ENCODE peak calls at places on chromosomes 5 and 9, in eight cellular contexts. N is HCT116; K is neural progenitor cell; W is mammary epithelial cell; Z is BE2C; Y is CD8-positive, alpha-beta T cell; R is Peyer's patch; A is A673. E is an unnamed sample. For H3K4me1 and H3K27me3, the result is how much of the 10 kb centered on the place peaks cover.

GRCh38 chr5:159097461-159098284 is 2.0 kb downstream of the EBF1 start:
- DNase-seq in N (no peak), K (peak), W (no peak), Z (peak), Y (no peak), R (no peak), A (no peak), E (peak)

GRCh38 chr5:139386039-139386438 is 2.9 kb upstream of the SLC23A1 start:
- DNase-seq in N (no peak), K (no peak), W (peak), Z (no peak), Y (no peak), R (peak), A (no peak), E (no peak)

GRCh38 chr5:167294861-167295685 is 996.4 kb upstream of the WWC1 start:
- DNase-seq in N (peak), K (no peak), W (peak), Z (peak), Y (no peak), R (peak), A (peak), E (no peak)

GRCh38 chr5:123579410-123579809 is 67.4 kb downstream of the CSNK1G3 start:
- DNase-seq in N (no peak), K (no peak), W (no peak), Z (no peak), Y (no peak), R (no peak), A (no peak), E (no peak)

GRCh38 chr5:56183507-56183906 is 49.6 kb downstream of the ANKRD55 start:
- DNase-seq in N (peak), K (no peak), W (peak), Z (no peak), Y (no peak), R (no peak), A (no peak), E (no peak)

GRCh38 chr5:154851351-154851750 is 948 bp upstream of the FAXDC2 start:
- DNase-seq in N (no peak), K (no peak), W (no peak), Z (no peak), Y (no peak), R (no peak), A (no peak), E (no peak)

GRCh38 chr9:89476546-89476945 is 21.4 kb downstream of the SEMA4D start:
- DNase-seq in N (no peak), K (no peak), W (no peak), Z (no peak), Y (no peak), R (peak), A (no peak), E (no peak)

GRCh38 chr5:64749385-64749784 is 19.1 kb downstream of the SREK1IP1 start:
- DNase-seq in N (no peak), K (no peak), W (no peak), Z (no peak), Y (no peak), R (no peak), A (no peak), E (no peak)

GRCh38 chr5:55577353-55578060 is 42.7 kb upstream of the PLPP1 start:
- DNase-seq in N (no peak), K (no peak), W (peak), Z (no peak), Y (no peak), R (no peak), A (no peak), E (no peak)

GRCh38 chr5:31186672-31187267 is 6.7 kb upstream of the CDH6 start:
- DNase-seq in N (peak), K (peak), W (peak), Z (no peak), Y (no peak), R (no peak), A (peak), E (no peak)

GRCh38 chr9:112279501-112279900 is 53.9 kb downstream of the PTBP3 start:
- DNase-seq in N (no peak), K (no peak), W (no peak), Z (no peak), Y (no peak), R (no peak), A (no peak), E (no peak)

GRCh38 chr5:395156-395920 is 47.6 kb upstream of the EXOC3 start:
- DNase-seq in N (no peak), K (no peak), W (no peak), Z (no peak), Y (no peak), R (no peak), A (no peak), E (no peak)

GRCh38 chr9:116262421-116262820 is 108.8 kb downstream of the PAPPA start:
- DNase-seq in N (no peak), K (no peak), W (no peak), Z (no peak), Y (no peak), R (no peak), A (no peak), E (no peak)

GRCh38 chr5:69188811-69189161 is 597 bp upstream of the CENPH start:
- DNase-seq in N (no peak), K (no peak), W (no peak), Z (no peak), Y (no peak), R (no peak), A (no peak), E (no peak)

GRCh38 chr5:125196479-125197183 is 450.2 kb upstream of the ZNF608 start:
- DNase-seq in N (no peak), K (peak), W (no peak), Z (peak), Y (no peak), R (no peak), A (no peak), E (no peak)

GRCh38 chr9:35198191-35198590 is 36.4 kb downstream of the UNC13B start:
- DNase-seq in N (no peak), K (no peak), W (no peak), Z (no peak), Y (no peak), R (no peak), A (no peak), E (no peak)

GRCh38 chr5:96302174-96302738 is 130.8 kb downstream of the PCSK1 start:
- DNase-seq in N (no peak), K (no peak), W (no peak), Z (no peak), Y (no peak), R (no peak), A (no peak), E (no peak)

GRCh38 chr9:86099695-86100364 is 472 bp upstream of the GOLM1 start:
- DNase-seq in N (peak), K (peak), W (peak), Z (no peak), Y (no peak), R (peak), A (peak), E (no peak)

GRCh38 chr5:84385705-84386104 is 1.0 kb upstream of the EDIL3 start:
- DNase-seq in N (no peak), K (no peak), W (no peak), Z (no peak), Y (no peak), R (no peak), A (no peak), E (no peak)

GRCh38 chr5:68884893-68885292 is 208.9 kb upstream of the SLC30A5 start:
- DNase-seq in N (peak), K (peak), W (peak), Z (no peak), Y (no peak), R (no peak), A (peak), E (no peak)

GRCh38 chr5:158639876-158640570 is 459.7 kb downstream of the EBF1 start:
- DNase-seq in N (no peak), K (no peak), W (no peak), Z (no peak), Y (no peak), R (no peak), A (no peak), E (no peak)

GRCh38 chr9:124544535-124544934 is 37.3 kb upstream of the NR5A1 start:
- DNase-seq in N (no peak), K (no peak), W (no peak), Z (no peak), Y (no peak), R (no peak), A (no peak), E (no peak)

GRCh38 chr9:8486095-8486494 is 686.5 kb upstream of the DMAC1 start:
- DNase-seq in N (no peak), K (peak), W (no peak), Z (peak), Y (no peak), R (no peak), A (peak), E (no peak)

GRCh38 chr9:93223241-93224180 is 39.6 kb downstream of the WNK2 start:
- DNase-seq in N (peak), K (no peak), W (peak), Z (peak), Y (no peak), R (no peak), A (peak), E (no peak)

GRCh38 chr5:17187401-17187800 is 30.0 kb upstream of the BASP1 start:
- DNase-seq in N (no peak), K (no peak), W (peak), Z (no peak), Y (no peak), R (no peak), A (no peak), E (no peak)

GRCh38 chr9:97562542-97562941 is 61.1 kb downstream of the TMOD1 start:
- DNase-seq in N (no peak), K (no peak), W (no peak), Z (no peak), Y (no peak), R (no peak), A (no peak), E (no peak)

GRCh38 chr9:97565262-97565661 is 63.8 kb downstream of the TMOD1 start:
- DNase-seq in N (no peak), K (no peak), W (no peak), Z (no peak), Y (no peak), R (no peak), A (no peak), E (no peak)

GRCh38 chr9:97561501-97561900 is 60.0 kb downstream of the TMOD1 start:
- DNase-seq in N (no peak), K (no peak), W (no peak), Z (no peak), Y (no peak), R (no peak), A (no peak), E (no peak)

GRCh38 chr9:97564291-97565175 is 63.1 kb downstream of the TMOD1 start:
- DNase-seq in N (no peak), K (peak), W (peak), Z (peak), Y (no peak), R (no peak), A (peak), E (no peak)

DNA sequence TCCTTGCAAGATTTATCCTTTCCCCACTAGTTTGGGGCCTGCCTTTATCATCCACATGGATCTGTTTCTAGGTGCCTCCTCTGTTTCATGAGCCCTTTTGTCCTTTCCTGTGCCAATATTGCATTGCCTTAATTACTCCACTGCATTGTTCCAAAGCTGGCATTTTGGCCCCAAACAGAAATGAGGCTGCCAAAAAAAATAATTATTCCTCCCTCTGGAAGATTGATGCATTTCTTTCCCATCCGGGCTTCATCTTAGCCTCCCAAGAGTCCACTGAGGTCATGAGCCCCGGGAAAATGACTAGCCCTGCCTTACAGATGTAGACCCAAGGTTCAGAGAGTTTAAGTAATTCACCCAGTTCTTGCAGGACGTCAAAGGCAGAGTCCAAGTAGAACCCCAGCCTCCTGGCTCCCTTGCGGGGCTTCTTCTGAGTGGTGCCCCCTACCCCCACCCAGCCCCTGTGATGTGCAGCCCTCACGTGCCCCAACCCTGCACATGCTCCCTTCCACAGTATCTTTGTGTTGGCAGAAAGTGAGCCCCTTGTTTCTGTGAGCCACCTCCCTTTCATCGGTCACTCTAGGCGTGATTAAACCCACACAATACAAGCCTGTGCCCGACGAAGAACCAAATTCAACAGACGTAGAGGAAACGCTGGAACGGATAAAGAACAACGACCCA is 62.1 kb downstream of the TMOD1 start:
- DNase-seq in N (no peak), K (no peak), W (no peak), Z (no peak), Y (no peak), R (no peak), A (no peak), E (no peak)
- H3K4me1 ChIP-seq in N (under half), K (under half), W (under half), Z (under half), Y (under half), R (under half), A (under half), E (under half)

GRCh38 chr9:127960410-127961165 is 20.2 kb downstream of the EEIG1 start:
- DNase-seq in N (no peak), K (peak), W (peak), Z (no peak), Y (no peak), R (no peak), A (peak), E (no peak)
- H3K27me3 ChIP-seq in N (under half), K (under half), W (under half), Z (under half), Y (under half), R (under half), A (under half), E (under half)

GRCh38 chr5:98349251-98349989 is 424.0 kb upstream of the RGMB start:
- DNase-seq in N (peak), K (peak), W (peak), Z (no peak), Y (no peak), R (no peak), A (peak), E (no peak)
- TF ChIP-seq CTCF in N (peak), K (peak), W (peak), Z (peak), Y (no peak), R (no peak), A (peak), E (no peak)

GRCh38 chr9:108478431-108478837 is 377.4 kb downstream of the ACTL7B start:
- DNase-seq in N (no peak), K (no peak), W (peak), Z (peak), Y (no peak), R (no peak), A (peak), E (no peak)

GRCh38 chr9:108475813-108476212 is 380.0 kb downstream of the ACTL7B start:
- DNase-seq in N (no peak), K (no peak), W (no peak), Z (no peak), Y (no peak), R (no peak), A (no peak), E (no peak)

GRCh38 chr9:108478871-108479332 is 376.9 kb downstream of the ACTL7B start:
- DNase-seq in N (no peak), K (no peak), W (peak), Z (no peak), Y (no peak), R (no peak), A (no peak), E (no peak)

GRCh38 chr9:108476574-108476973 is 379.2 kb downstream of the ACTL7B start:
- DNase-seq in N (no peak), K (no peak), W (no peak), Z (no peak), Y (no peak), R (no peak), A (no peak), E (no peak)

DNA sequence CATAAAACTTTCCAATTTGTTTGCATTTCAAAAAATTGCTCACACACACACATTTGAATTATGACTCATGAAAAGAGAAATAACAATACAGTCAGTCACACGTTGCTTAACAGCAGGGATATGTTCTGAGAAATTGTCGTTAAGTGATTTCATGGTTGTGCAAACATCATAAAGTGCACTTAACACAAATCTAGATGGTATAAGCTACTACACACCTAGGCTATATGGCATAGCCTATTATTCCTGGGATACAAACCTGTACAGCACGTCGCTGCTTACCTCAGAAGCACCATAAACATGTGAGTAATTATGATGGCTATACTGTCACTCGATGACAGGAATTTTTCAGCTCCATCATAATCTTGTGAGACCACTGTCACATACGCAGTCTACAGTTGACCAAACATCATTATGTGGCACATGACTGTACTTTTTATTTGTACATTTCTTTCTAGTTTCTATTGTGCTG is 378.2 kb downstream of the ACTL7B start:
- DNase-seq in N (no peak), K (no peak), W (peak), Z (no peak), Y (no peak), R (no peak), A (no peak), E (no peak)
- H3K4me1 ChIP-seq in N (under half), K (under half), W (half or more), Z (under half), Y (under half), R (under half), A (under half), E (under half)

GRCh38 chr5:77843570-77844407 is 67.7 kb upstream of the TBCA start:
- DNase-seq in N (no peak), K (peak), W (no peak), Z (no peak), Y (no peak), R (no peak), A (no peak), E (peak)
- H3K27me3 ChIP-seq in N (under half), K (half or more), W (under half), Z (under half), Y (under half), R (under half), A (under half), E (under half)

GRCh38 chr9:113409883-113410206 is 630 bp downstream of the POLE3 start:
- DNase-seq in N (no peak), K (no peak), W (no peak), Z (no peak), Y (no peak), R (no peak), A (no peak), E (no peak)

GRCh38 chr9:113409481-113409880 is 994 bp downstream of the POLE3 start:
- DNase-seq in N (no peak), K (peak), W (no peak), Z (no peak), Y (no peak), R (no peak), A (no peak), E (no peak)

GRCh38 chr9:113416149-113416726 is 5.7 kb downstream of the C9orf43 start:
- DNase-seq in N (no peak), K (no peak), W (no peak), Z (no peak), Y (no peak), R (no peak), A (no peak), E (no peak)

DNA sequence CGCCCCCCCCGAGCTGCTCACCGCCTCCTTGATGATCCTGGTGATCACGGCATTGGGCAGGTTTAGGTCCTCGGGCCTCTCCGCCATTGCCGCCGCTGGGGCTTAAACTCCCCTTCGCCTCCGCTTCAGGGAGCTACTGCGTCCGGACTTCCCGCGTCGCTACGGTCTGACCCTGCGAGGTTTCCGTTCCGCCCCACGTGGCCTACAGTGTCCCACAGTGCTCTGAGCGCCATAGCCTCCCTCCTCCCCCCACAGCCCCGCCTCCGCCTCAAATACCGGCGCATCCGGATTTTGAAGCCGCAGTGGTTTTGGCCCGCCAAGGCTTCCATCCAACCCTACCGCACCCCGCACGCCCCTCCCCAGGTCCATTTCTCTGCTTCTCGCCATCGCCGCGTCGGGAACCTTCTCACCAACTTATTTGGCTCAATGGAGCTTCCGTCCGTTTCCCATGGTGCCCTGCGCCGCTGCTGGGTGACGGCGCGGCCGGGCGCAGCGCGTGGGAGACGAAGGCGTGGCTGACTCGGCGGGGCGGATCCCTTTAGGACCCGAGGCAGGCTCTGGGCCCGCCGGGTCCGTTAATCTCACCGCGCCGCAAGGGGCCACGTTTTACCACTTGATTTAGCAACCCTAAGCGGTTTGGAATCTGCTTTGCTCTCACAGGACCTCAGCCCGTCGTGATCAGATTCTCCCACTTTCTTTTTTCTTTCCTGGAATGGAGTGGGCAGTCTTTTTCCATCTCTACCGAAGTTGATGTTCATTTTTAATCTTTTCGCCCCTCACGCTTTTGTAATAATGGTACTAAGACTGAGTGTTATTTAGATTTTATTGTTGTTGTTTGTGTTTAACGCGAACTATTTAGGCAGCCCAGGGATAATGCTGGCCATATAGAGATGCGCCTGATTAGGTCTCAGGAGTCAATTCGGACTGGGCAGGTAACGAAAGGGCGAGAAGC is at the start of the genes C9orf43 and POLE3:
- DNase-seq in N (peak), K (peak), W (peak), Z (peak), Y (peak), R (peak), A (peak), E (peak)
- TF ChIP-seq CTCF in N (no peak), K (no peak), W (no peak), Z (no peak), Y (no peak), R (no peak), A (no peak), E (no peak)

GRCh38 chr9:129174102-129174723 is 3.8 kb downstream of the IER5L start:
- DNase-seq in N (peak), K (peak), W (peak), Z (peak), Y (peak), R (peak), A (peak), E (peak)
- H3K4me1 ChIP-seq in N (half or more), K (under half), W (under half), Z (under half), Y (under half), R (under half), A (under half), E (under half)

DNA sequence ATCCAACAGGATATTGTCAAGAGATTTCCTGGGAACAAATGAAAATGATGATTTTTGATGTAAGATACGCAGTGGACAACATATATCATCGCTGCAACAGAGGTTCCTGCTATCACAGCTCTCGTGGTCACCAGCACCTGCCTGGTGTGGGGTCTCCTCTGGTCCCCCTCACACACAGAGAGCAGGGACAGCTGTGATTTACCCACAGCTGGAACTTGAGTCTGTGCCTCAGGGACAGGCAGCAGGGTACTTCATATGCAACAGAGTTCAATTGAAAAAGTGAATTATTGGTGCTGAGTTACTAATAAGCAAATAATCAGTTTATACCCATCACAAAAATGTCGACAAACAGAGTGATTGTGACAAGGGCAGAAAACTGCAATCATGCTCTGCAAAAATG is 93.4 kb downstream of the LMX1B start:
- DNase-seq in N (no peak), K (no peak), W (no peak), Z (no peak), Y (no peak), R (no peak), A (no peak), E (no peak)
- H3K27me3 ChIP-seq in N (under half), K (half or more), W (under half), Z (under half), Y (under half), R (under half), A (under half), E (under half)

E was measured in upper lobe of left lung.